ENCODE peak calls at places on chromosomes 2 and 18, in nine cellular contexts. Q, O, C, G, K, M, S, L and R are unnamed samples.

GRCh38 chr2:68637047-68637446 is 6.3 kb upstream of the PROKR1 start:
- DNase-seq in Q (no peak), O (no peak), C (no peak), G (no peak), K (no peak), M (no peak), S (no peak), L (no peak), R (no peak)

GRCh38 chr18:35770360-35770759 is 188.8 kb downstream of the GALNT1 start:
- DNase-seq in Q (no peak), O (no peak), C (no peak), G (no peak), K (no peak), M (no peak), S (no peak), L (no peak), R (no peak)

GRCh38 chr2:239792649-239793010 is 232.5 kb downstream of the NDUFA10 start:
- DNase-seq in Q (no peak), O (no peak), C (no peak), G (no peak), K (no peak), M (no peak), S (no peak), L (no peak), R (peak)

GRCh38 chr2:121485039-121485438 is 45.6 kb upstream of the RNU4ATAC start:
- DNase-seq in Q (no peak), O (no peak), C (no peak), G (no peak), K (no peak), M (no peak), S (no peak), L (no peak), R (no peak)

GRCh38 chr2:47867205-47867604 is 39.1 kb downstream of the FBXO11 start:
- DNase-seq in Q (peak), O (no peak), C (peak), G (peak), K (no peak), M (no peak), S (no peak), L (peak), R (peak)

GRCh38 chr2:88261725-88262124 is 91.6 kb downstream of the THNSL2 start:
- DNase-seq in Q (no peak), O (no peak), C (no peak), G (no peak), K (no peak), M (no peak), S (no peak), L (no peak), R (no peak)

GRCh38 chr2:181165199-181165868 is 184.9 kb downstream of the UBE2E3 start:
- DNase-seq in Q (no peak), O (no peak), C (no peak), G (no peak), K (no peak), M (no peak), S (no peak), L (no peak), R (no peak)

GRCh38 chr2:130289780-130290179 is 52.9 kb upstream of the IMP4 start:
- DNase-seq in Q (no peak), O (no peak), C (no peak), G (no peak), K (no peak), M (no peak), S (no peak), L (no peak), R (no peak)

GRCh38 chr2:161681043-161681442 is 56.8 kb downstream of the SLC4A10 start:
- DNase-seq in Q (no peak), O (no peak), C (no peak), G (no peak), K (no peak), M (no peak), S (no peak), L (no peak), R (no peak)

GRCh38 chr18:75489493-75490190 is 62.1 kb upstream of the SMIM21 start:
- DNase-seq in Q (no peak), O (peak), C (peak), G (no peak), K (no peak), M (no peak), S (no peak), L (no peak), R (no peak)

GRCh38 chr2:148640767-148641166 is 3.8 kb upstream of the EPC2 start:
- DNase-seq in Q (peak), O (no peak), C (no peak), G (no peak), K (no peak), M (no peak), S (no peak), L (no peak), R (no peak)

GRCh38 chr2:145800201-145801091 is 1280.5 kb upstream of the ZEB2 start:
- DNase-seq in Q (no peak), O (peak), C (no peak), G (peak), K (no peak), M (no peak), S (no peak), L (no peak), R (no peak)

GRCh38 chr2:145094353-145094752 is 574.4 kb upstream of the ZEB2 start:
- DNase-seq in Q (no peak), O (no peak), C (no peak), G (no peak), K (no peak), M (no peak), S (no peak), L (no peak), R (no peak)

GRCh38 chr2:147925886-147926285 is 81.1 kb downstream of the ACVR2A start:
- DNase-seq in Q (no peak), O (no peak), C (no peak), G (peak), K (no peak), M (no peak), S (no peak), L (no peak), R (no peak)

GRCh38 chr2:108988796-108989713 is at the start of gene EDAR:
- DNase-seq in Q (peak), O (peak), C (no peak), G (peak), K (no peak), M (no peak), S (no peak), L (peak), R (no peak)

GRCh38 chr18:66616523-66616983 is 12.7 kb upstream of the CDH19 start:
- DNase-seq in Q (no peak), O (no peak), C (no peak), G (no peak), K (no peak), M (no peak), S (no peak), L (no peak), R (no peak)

GRCh38 chr2:190781604-190782198 is 98.9 kb upstream of the GLS start:
- DNase-seq in Q (no peak), O (peak), C (peak), G (peak), K (peak), M (peak), S (no peak), L (peak), R (no peak)

GRCh38 chr2:9033385-9034175 is 30.1 kb upstream of the MBOAT2 start:
- DNase-seq in Q (no peak), O (no peak), C (no peak), G (no peak), K (peak), M (no peak), S (no peak), L (no peak), R (no peak)

GRCh38 chr2:233063269-233063975 is 3.3 kb downstream of the INPP5D start:
- DNase-seq in Q (no peak), O (peak), C (no peak), G (no peak), K (peak), M (peak), S (no peak), L (no peak), R (peak)

GRCh38 chr2:70855679-70856078 is 20.1 kb upstream of the CD207 start:
- DNase-seq in Q (no peak), O (no peak), C (no peak), G (no peak), K (no peak), M (no peak), S (no peak), L (no peak), R (no peak)

GRCh38 chr2:100988630-100989417 is 13.3 kb upstream of the RPL31 start:
- DNase-seq in Q (no peak), O (no peak), C (no peak), G (no peak), K (no peak), M (peak), S (no peak), L (no peak), R (no peak)

GRCh38 chr18:41737218-41737617 is 217.8 kb upstream of the PIK3C3 start:
- DNase-seq in Q (no peak), O (no peak), C (no peak), G (no peak), K (no peak), M (no peak), S (no peak), L (no peak), R (no peak)

GRCh38 chr18:5668087-5668715 is 124.4 kb upstream of the EPB41L3 start:
- DNase-seq in Q (no peak), O (no peak), C (no peak), G (no peak), K (no peak), M (no peak), S (no peak), L (no peak), R (no peak)

GRCh38 chr2:138201326-138201725 is 237.1 kb downstream of the HNMT start:
- DNase-seq in Q (no peak), O (no peak), C (no peak), G (no peak), K (no peak), M (no peak), S (no peak), L (no peak), R (no peak)

GRCh38 chr2:71667256-71668182 is 214.2 kb downstream of the DYSF start:
- DNase-seq in Q (no peak), O (no peak), C (no peak), G (no peak), K (no peak), M (peak), S (no peak), L (no peak), R (no peak)

GRCh38 chr2:44974064-44974715 is 32.7 kb downstream of the SIX3 start:
- DNase-seq in Q (no peak), O (peak), C (peak), G (no peak), K (peak), M (no peak), S (no peak), L (no peak), R (peak)

GRCh38 chr2:85628658-85629057 is 12.7 kb downstream of the USP39 start:
- DNase-seq in Q (no peak), O (no peak), C (no peak), G (no peak), K (no peak), M (no peak), S (no peak), L (no peak), R (no peak)

GRCh38 chr2:157497603-157498314 is 53.9 kb upstream of the CYTIP start:
- DNase-seq in Q (no peak), O (peak), C (no peak), G (no peak), K (peak), M (no peak), S (no peak), L (no peak), R (no peak)

GRCh38 chr2:69482471-69482870 is 45.2 kb upstream of the NFU1 start:
- DNase-seq in Q (no peak), O (no peak), C (no peak), G (no peak), K (no peak), M (no peak), S (no peak), L (no peak), R (no peak)

GRCh38 chr18:46474487-46475366 is 182.3 kb downstream of the LOXHD1 start:
- DNase-seq in Q (no peak), O (no peak), C (no peak), G (no peak), K (no peak), M (no peak), S (no peak), L (no peak), R (no peak)

GRCh38 chr2:63792523-63792922 is 49.2 kb upstream of the UGP2 start:
- DNase-seq in Q (no peak), O (no peak), C (no peak), G (no peak), K (no peak), M (no peak), S (no peak), L (no peak), R (no peak)

GRCh38 chr2:196131949-196132925 is 39.1 kb downstream of the STK17B start:
- DNase-seq in Q (peak), O (no peak), C (no peak), G (no peak), K (no peak), M (no peak), S (no peak), L (no peak), R (no peak)

GRCh38 chr2:40256649-40257048 is 195.2 kb downstream of the SLC8A1 start:
- DNase-seq in Q (no peak), O (peak), C (no peak), G (no peak), K (no peak), M (no peak), S (no peak), L (no peak), R (no peak)

GRCh38 chr18:40849856-40850255 is 1105.2 kb upstream of the PIK3C3 start:
- DNase-seq in Q (no peak), O (no peak), C (no peak), G (no peak), K (no peak), M (no peak), S (no peak), L (no peak), R (no peak)

GRCh38 chr2:66851449-66851872 is 416.5 kb downstream of the MEIS1 start:
- DNase-seq in Q (no peak), O (no peak), C (no peak), G (peak), K (no peak), M (peak), S (no peak), L (no peak), R (no peak)

GRCh38 chr2:105510761-105511669 is 112.2 kb upstream of the FHL2 start:
- DNase-seq in Q (no peak), O (peak), C (no peak), G (no peak), K (no peak), M (no peak), S (no peak), L (no peak), R (no peak)

GRCh38 chr18:44789704-44790103 is 109.0 kb downstream of the SETBP1 start:
- DNase-seq in Q (no peak), O (no peak), C (no peak), G (no peak), K (no peak), M (no peak), S (no peak), L (no peak), R (no peak)

GRCh38 chr18:67854340-67854739 is 337.8 kb upstream of the DSEL start:
- DNase-seq in Q (no peak), O (no peak), C (no peak), G (no peak), K (no peak), M (no peak), S (no peak), L (no peak), R (no peak)

GRCh38 chr18:48514786-48515185 is 24.0 kb upstream of the CTIF start:
- DNase-seq in Q (no peak), O (no peak), C (no peak), G (no peak), K (no peak), M (no peak), S (no peak), L (no peak), R (no peak)

GRCh38 chr2:43139996-43140621 is 86.3 kb downstream of the ZFP36L2 start:
- DNase-seq in Q (peak), O (no peak), C (peak), G (no peak), K (no peak), M (no peak), S (no peak), L (peak), R (no peak)

GRCh38 chr2:43143756-43144155 is 82.7 kb downstream of the ZFP36L2 start:
- DNase-seq in Q (no peak), O (no peak), C (no peak), G (no peak), K (no peak), M (no peak), S (no peak), L (no peak), R (no peak)

GRCh38 chr2:43146083-43146482 is 80.3 kb downstream of the ZFP36L2 start:
- DNase-seq in Q (no peak), O (no peak), C (no peak), G (no peak), K (no peak), M (no peak), S (no peak), L (no peak), R (no peak)

GRCh38 chr2:43144265-43144664 is 82.1 kb downstream of the ZFP36L2 start:
- DNase-seq in Q (no peak), O (no peak), C (no peak), G (no peak), K (no peak), M (no peak), S (no peak), L (no peak), R (no peak)

GRCh38 chr2:43142921-43143438 is 83.4 kb downstream of the ZFP36L2 start:
- DNase-seq in Q (no peak), O (no peak), C (no peak), G (no peak), K (peak), M (no peak), S (no peak), L (no peak), R (no peak)
- TF ChIP-seq CTCF in Q (no peak), O (no peak), C (no peak), G (no peak), K (peak), M (no peak), S (no peak), L (no peak), R (no peak)

GRCh38 chr18:60895181-60895580 is 438.0 kb upstream of the CDH20 start:
- DNase-seq in Q (no peak), O (no peak), C (no peak), G (no peak), K (no peak), M (no peak), S (no peak), L (no peak), R (no peak)
- TF ChIP-seq POLR2A in Q (no peak), O (no peak), C (no peak), G (no peak), K (no peak), M (no peak), S (no peak), L (no peak), R (no peak)

GRCh38 chr2:30487603-30488002 is 40.6 kb downstream of the LCLAT1 start:
- DNase-seq in Q (no peak), O (no peak), C (no peak), G (no peak), K (no peak), M (no peak), S (no peak), L (no peak), R (no peak)

GRCh38 chr2:30488012-30488659 is 41.1 kb downstream of the LCLAT1 start:
- DNase-seq in Q (no peak), O (no peak), C (no peak), G (no peak), K (no peak), M (no peak), S (no peak), L (peak), R (no peak)

GRCh38 chr2:30492619-30493018 is 45.6 kb downstream of the LCLAT1 start:
- DNase-seq in Q (no peak), O (no peak), C (no peak), G (no peak), K (no peak), M (no peak), S (no peak), L (no peak), R (no peak)

GRCh38 chr2:30491225-30491624 is 44.2 kb downstream of the LCLAT1 start:
- DNase-seq in Q (no peak), O (no peak), C (no peak), G (no peak), K (no peak), M (no peak), S (no peak), L (no peak), R (no peak)

DNA sequence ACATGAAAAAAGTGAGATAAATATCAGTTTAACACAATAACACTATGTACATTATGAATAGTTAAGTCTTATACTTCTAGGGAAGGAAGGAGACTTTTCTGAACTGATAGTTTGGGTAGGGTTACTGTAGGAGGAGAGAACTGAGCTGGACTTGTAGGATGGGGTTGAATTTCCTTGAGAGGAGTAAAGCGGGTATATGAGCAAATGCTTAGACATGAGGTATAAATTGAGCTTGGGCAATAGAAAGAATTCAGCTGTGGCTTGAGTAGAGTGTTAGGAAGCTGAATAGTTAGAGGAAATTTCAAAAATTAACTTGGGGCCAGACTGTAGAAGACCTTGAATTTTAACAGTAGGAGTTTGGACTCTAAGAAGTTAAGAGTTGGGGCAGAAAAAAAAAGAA is 45.1 kb downstream of the LCLAT1 start:
- DNase-seq in Q (no peak), O (no peak), C (no peak), G (no peak), K (no peak), M (no peak), S (no peak), L (no peak), R (no peak)
- TF ChIP-seq CTCF in Q (no peak), O (no peak), C (no peak), G (no peak), K (no peak), M (no peak), S (no peak), L (no peak), R (no peak)

GRCh38 chr2:78541451-78542267 is 483.8 kb upstream of the REG3G start:
- DNase-seq in Q (no peak), O (no peak), C (no peak), G (no peak), K (peak), M (no peak), S (no peak), L (no peak), R (no peak)
- TF ChIP-seq POLR2A in Q (no peak), O (no peak), C (no peak), G (no peak), K (peak), M (no peak), S (no peak), L (no peak), R (no peak)

GRCh38 chr2:241804326-241805276 is 4.4 kb upstream of the NEU4 start:
- DNase-seq in Q (no peak), O (no peak), C (no peak), G (peak), K (peak), M (peak), S (no peak), L (peak), R (no peak)
- TF ChIP-seq CTCF in Q (no peak), O (no peak), C (no peak), G (no peak), K (no peak), M (no peak), S (no peak), L (no peak), R (no peak)